ENCODE peak calls at places on chromosome 13, in nine cellular contexts. R is cardiac fibroblast, S is fibroblast of pulmonary artery, K is foreskin keratinocyte, I is GM12864, T is fibroblast of lung, N is AG09319, O is BJ, X is fibroblast of the aortic adventitia. D is an unnamed sample.

GRCh38 chr13:111575719-111576118 is 255.3 kb downstream of the TEX29 start:
- DNase-seq in R (no peak), T (no peak), S (no peak), N (no peak), O (no peak), K (no peak), I (no peak), X (no peak), D (no peak)

GRCh38 chr13:59408738-59409137 is 755.0 kb downstream of the DIAPH3 start:
- DNase-seq in O (no peak), N (no peak), I (no peak), R (no peak), S (no peak), X (no peak), T (no peak), K (no peak), D (no peak)

GRCh38 chr13:47708386-47708785 is 292.7 kb downstream of the SUCLA2 start:
- DNase-seq in I (no peak), T (peak), N (no peak), K (peak), R (peak), O (peak), S (peak), X (peak), D (no peak)

GRCh38 chr13:98033277-98034247 is 80.1 kb downstream of the IPO5 start:
- DNase-seq in S (peak), O (no peak), T (peak), I (no peak), X (peak), R (peak), N (peak), K (no peak), D (no peak)

GRCh38 chr13:88345171-88345847 is 674.1 kb downstream of the SLITRK5 start:
- DNase-seq in X (no peak), R (no peak), I (no peak), K (no peak), O (no peak), T (no peak), N (no peak), S (no peak), D (no peak)

GRCh38 chr13:102838273-102838672 is 7.6 kb upstream of the ERCC5 start:
- DNase-seq in S (no peak), K (no peak), X (no peak), N (no peak), O (no peak), R (no peak), T (no peak), I (no peak), D (no peak)

GRCh38 chr13:40164137-40164536 is 502.3 kb downstream of the FOXO1 start:
- DNase-seq in N (no peak), I (no peak), X (no peak), K (no peak), T (peak), S (peak), O (no peak), R (peak), D (no peak)

GRCh38 chr13:24574847-24575246 is 62.3 kb upstream of the PARP4 start:
- DNase-seq in T (no peak), S (no peak), I (no peak), X (no peak), N (no peak), K (no peak), R (no peak), O (no peak), D (no peak)

GRCh38 chr13:112968380-112968909 is 569 bp upstream of the MCF2L start:
- DNase-seq in N (no peak), I (no peak), T (no peak), K (no peak), X (no peak), O (no peak), S (no peak), R (no peak), D (peak)

DNA sequence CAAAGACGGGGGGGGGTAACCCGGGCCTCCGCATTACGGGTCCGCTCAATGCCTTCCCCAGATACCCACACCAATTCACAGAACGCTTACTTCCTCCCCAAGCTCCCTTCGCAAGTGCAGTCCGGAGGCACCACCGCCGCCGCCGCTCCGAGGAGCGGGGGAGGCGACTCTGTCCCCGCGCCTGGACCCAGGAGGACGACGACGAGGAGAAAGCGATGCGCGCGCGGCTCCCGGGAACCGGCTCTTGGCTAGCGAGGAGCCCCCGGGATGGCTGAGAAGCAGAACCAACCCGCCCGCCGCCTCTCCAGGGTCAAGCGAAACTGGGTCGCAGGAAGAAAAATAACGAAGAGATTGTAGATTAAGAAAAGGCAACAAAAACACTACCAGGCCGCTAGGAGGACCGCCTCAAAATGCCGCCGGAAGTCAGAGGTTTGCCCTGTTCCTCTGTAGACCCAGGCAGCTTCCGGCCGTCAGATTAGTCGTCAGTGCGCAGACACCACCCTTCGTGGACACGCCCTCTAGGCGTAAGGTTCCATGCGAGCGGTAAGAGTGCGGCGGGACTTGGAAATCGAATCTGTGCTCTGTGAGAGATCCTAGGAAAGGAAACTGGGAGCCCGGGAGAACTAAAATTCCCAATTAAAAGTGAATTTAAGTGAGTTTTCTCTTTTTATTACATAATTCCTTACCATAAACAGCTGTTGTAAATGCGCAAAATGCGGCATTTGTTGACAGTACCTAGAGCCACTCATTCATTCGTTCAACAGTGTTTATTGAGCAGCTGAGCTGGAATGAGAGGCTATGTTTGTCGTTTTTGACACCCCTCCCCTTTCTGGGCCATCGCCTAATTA is at the start of gene ZC3H13:
- DNase-seq in N (peak), K (peak), I (peak), X (peak), O (peak), S (peak), R (peak), T (peak), D (peak)
- TF ChIP-seq CTCF in N (peak), K (peak), I (peak), X (peak), O (peak), S (peak), R (peak), T (peak), D (peak)

GRCh38 chr13:77425705-77426104 is 98.8 kb upstream of the MYCBP2 start:
- DNase-seq in O (no peak), I (no peak), T (no peak), N (no peak), X (no peak), S (no peak), R (no peak), K (no peak), D (no peak)
- TF ChIP-seq CTCF in O (no peak), I (no peak), T (no peak), N (no peak), X (no peak), S (no peak), R (no peak), K (no peak), D (no peak)

GRCh38 chr13:75430618-75431209 is 51.3 kb downstream of the TBC1D4 start:
- DNase-seq in O (no peak), X (no peak), I (no peak), K (no peak), T (no peak), N (no peak), R (no peak), S (no peak), D (no peak)

GRCh38 chr13:75426421-75426820 is 55.5 kb downstream of the TBC1D4 start:
- DNase-seq in S (no peak), K (peak), I (no peak), R (no peak), X (no peak), N (no peak), T (no peak), O (no peak), D (no peak)

GRCh38 chr13:75437582-75438318 is 44.2 kb downstream of the TBC1D4 start:
- DNase-seq in O (no peak), T (peak), S (peak), R (peak), K (no peak), I (no peak), N (no peak), X (peak), D (no peak)

GRCh38 chr13:75432811-75433244 is 49.1 kb downstream of the TBC1D4 start:
- DNase-seq in T (no peak), K (no peak), X (no peak), I (no peak), O (no peak), S (no peak), R (no peak), N (no peak), D (no peak)

DNA sequence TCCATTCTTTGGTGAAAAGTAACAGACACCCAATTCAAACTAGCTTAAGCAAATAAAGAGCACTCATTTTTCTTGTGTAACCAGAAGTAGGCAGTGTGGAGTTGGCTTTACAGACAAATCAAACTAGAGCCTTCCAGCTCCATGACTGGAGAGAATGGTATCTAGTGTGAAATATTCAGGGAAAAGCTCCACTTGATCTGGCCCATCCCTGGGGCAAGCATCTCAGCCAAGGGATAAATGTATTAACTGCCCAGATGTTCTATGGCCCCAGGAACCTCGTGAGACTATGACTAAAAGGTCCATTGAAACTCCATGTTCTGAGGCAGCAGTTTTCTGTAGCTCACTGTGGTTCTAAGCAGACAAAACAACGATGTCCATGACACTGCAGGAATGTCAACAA is 49.9 kb downstream of the TBC1D4 start:
- DNase-seq in O (no peak), S (no peak), X (peak), T (no peak), R (peak), I (no peak), N (no peak), K (no peak), D (no peak)
- TF ChIP-seq CTCF in O (peak), S (peak), X (no peak), T (no peak), R (peak), I (peak), N (no peak), K (peak), D (no peak)

GRCh38 chr13:49184621-49185020 is 35.5 kb upstream of the MLNR start:
- DNase-seq in K (no peak), O (no peak), S (no peak), T (no peak), N (no peak), R (no peak), I (no peak), X (no peak), D (no peak)
- TF ChIP-seq CTCF in K (no peak), O (no peak), S (no peak), T (no peak), N (no peak), R (no peak), I (no peak), X (no peak), D (no peak)

DNA sequence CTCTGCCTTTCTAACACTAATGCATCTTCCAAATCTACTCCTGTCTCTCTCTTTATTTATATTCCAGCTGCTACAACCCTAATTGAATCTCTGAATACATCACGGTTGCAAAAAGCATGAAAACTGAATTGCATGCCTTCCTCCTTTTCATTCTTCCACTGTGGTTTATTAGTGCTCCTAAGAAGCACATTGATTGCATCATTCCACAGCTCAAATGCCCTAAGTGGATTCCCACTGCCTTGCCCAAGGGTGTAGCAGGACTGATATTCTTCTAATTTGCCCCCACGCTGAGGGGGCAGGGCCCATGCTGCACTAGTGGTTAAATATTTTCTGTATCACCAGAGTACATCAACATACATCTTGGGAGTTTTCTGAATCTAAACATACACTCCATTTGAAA is 640.8 kb downstream of the EFNB2 start:
- DNase-seq in K (no peak), R (no peak), O (no peak), N (no peak), X (no peak), S (peak), T (peak), I (no peak), D (no peak)
- TF ChIP-seq CTCF in K (no peak), R (no peak), O (no peak), N (no peak), X (no peak), S (no peak), T (no peak), I (no peak), D (no peak)

D was measured in left lung.